ENCODE peak calls at places on chromosomes 12 and 14, in eight cellular contexts. S, Z, Q, B, N, O, R and G are unnamed samples.

GRCh38 chr14:91063119-91063518 is 2.7 kb upstream of the RPS6KA5 start:
- DNase-seq in S (no peak), Z (no peak), Q (no peak), B (peak; percentile 11), N (no peak), O (no peak), R (peak; percentile 46), G (peak; percentile 37)

GRCh38 chr14:58731465-58732330 is 93.9 kb downstream of the DACT1 start:
- DNase-seq in S (peak; percentile 70), Z (no peak), Q (no peak), B (no peak), N (no peak), O (peak; percentile 100), R (no peak), G (no peak)

GRCh38 chr12:34393086-34393820 is 371.0 kb downstream of the ALG10 start:
- DNase-seq in S (no peak), Z (no peak), Q (no peak), B (peak; percentile 2), N (no peak), O (no peak), R (no peak), G (no peak)

GRCh38 chr14:89182326-89182725 is 234.7 kb downstream of the FOXN3 start:
- DNase-seq in S (no peak), Z (no peak), Q (no peak), B (no peak), N (no peak), O (no peak), R (no peak), G (no peak)

GRCh38 chr12:114163766-114164165 is 197.6 kb upstream of the RBM19 start:
- DNase-seq in S (peak; percentile 63), Z (no peak), Q (peak; percentile 35), B (no peak), N (no peak), O (peak; percentile 16), R (no peak), G (no peak)

GRCh38 chr14:57293851-57294837 is 25.4 kb downstream of the AP5M1 start:
- DNase-seq in S (no peak), Z (peak; percentile 32), Q (peak; percentile 11), B (no peak), N (no peak), O (peak; percentile 3), R (no peak), G (no peak)

GRCh38 chr14:92495041-92495440 is 18.5 kb upstream of the RIN3 start:
- DNase-seq in S (no peak), Z (no peak), Q (peak; percentile 54), B (no peak), N (no peak), O (no peak), R (no peak), G (no peak)

GRCh38 chr12:95862038-95862437 is 3.3 kb downstream of the SNRPF start:
- DNase-seq in S (no peak), Z (no peak), Q (no peak), B (no peak), N (no peak), O (no peak), R (no peak), G (no peak)

GRCh38 chr12:103880299-103881142 is 39.5 kb upstream of the NT5DC3 start:
- DNase-seq in S (no peak), Z (no peak), Q (no peak), B (no peak), N (no peak), O (no peak), R (no peak), G (peak; percentile 53)

GRCh38 chr12:63052696-63053095 is 98.3 kb downstream of the AVPR1A start:
- DNase-seq in S (no peak), Z (no peak), Q (no peak), B (no peak), N (no peak), O (no peak), R (no peak), G (no peak)

GRCh38 chr12:49784756-49785409 is 43.3 kb downstream of the NCKAP5L start:
- DNase-seq in S (no peak), Z (no peak), Q (no peak), B (no peak), N (no peak), O (peak; percentile 37), R (no peak), G (no peak)

GRCh38 chr14:58844544-58844943 is 206.8 kb downstream of the DACT1 start:
- DNase-seq in S (no peak), Z (no peak), Q (no peak), B (no peak), N (peak; percentile 95), O (no peak), R (no peak), G (no peak)

GRCh38 chr14:61678966-61679365 is 16.3 kb upstream of the HIF1A start:
- DNase-seq in S (no peak), Z (peak; percentile 68), Q (no peak), B (no peak), N (no peak), O (peak; percentile 84), R (no peak), G (no peak)